ENCODE peak calls at places on chromosomes 11 and 22, in five cellular contexts. P is fibroblast of lung, T is cardiac fibroblast, R is AG10803, B is A549. Q is an unnamed sample.
A peak's percentile ranks its signal among the peaks of the same experiment; 100 is the strongest.

GRCh38 chr11:112082729-112083128 is 3.8 kb downstream of the TIMM8B start:
- DNase-seq in R (peak; percentile 80), P (peak; percentile 53), B (no peak), T (peak; percentile 71), Q (no peak)

GRCh38 chr11:84524422-84525051 is 1102.6 kb downstream of the DLG2 start:
- DNase-seq in R (peak; percentile 49), P (peak; percentile 29), T (peak; percentile 61), B (peak; percentile 17), Q (peak; percentile 76)

GRCh38 chr11:3929689-3930088 is 74.2 kb downstream of the STIM1 start:
- DNase-seq in R (no peak), P (no peak), T (no peak), B (no peak), Q (no peak)

GRCh38 chr11:59807047-59807446 is 3.5 kb downstream of the MRPL16 start:
- DNase-seq in P (no peak), B (no peak), R (no peak), T (no peak), Q (no peak)

GRCh38 chr11:2458321-2458720 is 13.5 kb downstream of the KCNQ1 start:
- DNase-seq in T (no peak), P (no peak), B (no peak), R (no peak), Q (no peak)

GRCh38 chr11:74282863-74283484 is 28.5 kb downstream of the P4HA3 start:
- DNase-seq in R (no peak), P (no peak), B (peak; percentile 50), T (peak; percentile 41), Q (peak; percentile 37)

GRCh38 chr11:48020092-48020755 is 39.9 kb downstream of the PTPRJ start:
- DNase-seq in B (no peak), P (no peak), T (no peak), R (no peak), Q (no peak)

GRCh38 chr22:25746012-25746373 is 4.0 kb downstream of the MYO18B start:
- DNase-seq in P (peak; percentile 76), T (peak; percentile 76), R (peak; percentile 31), B (no peak), Q (peak; percentile 70)

GRCh38 chr22:43088979-43089717 is at the start of gene TTLL1:
- DNase-seq in B (peak; percentile 86), T (peak; percentile 85), P (peak; percentile 84), R (peak; percentile 81), Q (peak; percentile 74)

GRCh38 chr11:115087791-115088190 is 409.5 kb downstream of the NXPE2 start:
- DNase-seq in P (no peak), R (no peak), T (no peak), B (no peak), Q (no peak)

GRCh38 chr22:18971321-18971751 is 35.2 kb upstream of the PRODH start:
- DNase-seq in R (no peak), P (no peak), T (no peak), B (no peak), Q (no peak)

GRCh38 chr11:765025-765801 is 12.1 kb downstream of the GATD1 start:
- DNase-seq in R (peak; percentile 58), P (peak; percentile 30), B (peak; percentile 82), T (peak; percentile 59), Q (peak; percentile 44)

GRCh38 chr11:19954899-19955298 is 205.4 kb downstream of the DBX1 start:
- DNase-seq in B (peak; percentile 33), P (no peak), R (peak; percentile 43), T (peak; percentile 63), Q (no peak)

GRCh38 chr11:14015711-14016110 is 53.2 kb downstream of the SPON1 start:
- DNase-seq in B (peak; percentile 22), R (peak; percentile 24), P (peak; percentile 81), T (peak; percentile 48), Q (peak; percentile 65)

GRCh38 chr11:41414771-41415440 is 44.5 kb downstream of the LRRC4C start:
- DNase-seq in P (peak; percentile 60), T (no peak), B (no peak), R (no peak), Q (no peak)

GRCh38 chr11:134275188-134275533 is 1.0 kb upstream of the GLB1L3 start:
- DNase-seq in R (no peak), T (no peak), P (no peak), B (no peak), Q (no peak)
- H3K4me3 ChIP-seq in R (no peak overlapping the region), T (no peak overlapping the region), P (no peak overlapping the region), B (peak overlapping the region; percentile 45), Q (no peak overlapping the region)

GRCh38 chr11:7385532-7385931 is 99.8 kb upstream of the OLFML1 start:
- DNase-seq in R (no peak), T (no peak), B (no peak), P (no peak), Q (no peak)

GRCh38 chr11:7381937-7382336 is 103.4 kb upstream of the OLFML1 start:
- DNase-seq in R (no peak), T (no peak), B (no peak), P (no peak), Q (no peak)

GRCh38 chr11:7384691-7385090 is 100.6 kb upstream of the OLFML1 start:
- DNase-seq in T (no peak), B (no peak), R (no peak), P (no peak), Q (no peak)

GRCh38 chr11:7383406-7383805 is 101.9 kb upstream of the OLFML1 start:
- DNase-seq in B (no peak), R (no peak), T (no peak), P (no peak), Q (no peak)
- TF ChIP-seq CTCF in B (no peak), R (no peak), T (no peak), P (no peak), Q (no peak)

GRCh38 chr11:120648706-120649250 is 137.2 kb downstream of the GRIK4 start:
- DNase-seq in R (no peak), T (no peak), B (no peak), P (no peak), Q (no peak)
- H3K4me3 ChIP-seq in R (no peak overlapping the region), T (no peak overlapping the region), B (no peak overlapping the region), P (no peak overlapping the region), Q (no peak overlapping the region)

GRCh38 chr11:126186708-126187481 is 24.6 kb downstream of the RPUSD4 start:
- DNase-seq in P (no peak), B (no peak), T (no peak), R (no peak), Q (no peak)
- TF ChIP-seq CTCF in P (peak; percentile 9), B (no peak), T (no peak), R (peak; percentile 44), Q (peak; percentile 30)